ENCODE peak calls at places on chromosomes 11 and 22, in seven cellular contexts. U, F, I, L, C, O and Q are unnamed samples.
A peak's percentile ranks its signal among the peaks of the same experiment; 100 is the strongest.

GRCh38 chr11:1368966-1369365 is 20.8 kb upstream of the BRSK2 start:
- DNase-seq in U (no peak), O (no peak), L (no peak), C (no peak), I (no peak), F (no peak), Q (no peak)

GRCh38 chr11:117835576-117835975 is 11.0 kb upstream of the FXYD2 start:
- DNase-seq in L (no peak), U (no peak), F (no peak), C (no peak), O (peak; percentile 34), I (no peak), Q (no peak)

GRCh38 chr11:82536706-82537105 is 197.0 kb downstream of the FAM181B start:
- DNase-seq in I (no peak), C (no peak), O (no peak), U (no peak), L (no peak), F (no peak), Q (peak; percentile 78)

GRCh38 chr11:122872046-122872445 is 10.5 kb upstream of the JHY start:
- DNase-seq in C (no peak), F (peak; percentile 53), L (no peak), U (no peak), O (no peak), I (no peak), Q (no peak)

GRCh38 chr11:118873804-118874203 is 9.9 kb upstream of the CXCR5 start:
- DNase-seq in O (no peak), U (no peak), C (no peak), I (no peak), L (no peak), F (no peak), Q (no peak)

GRCh38 chr22:37231406-37232139 is 12.5 kb downstream of the RAC2 start:
- DNase-seq in I (no peak), L (no peak), U (no peak), C (no peak), O (peak; percentile 58), F (no peak), Q (no peak)

GRCh38 chr11:113773092-113773415 is 438 bp downstream of the ZW10 start:
- DNase-seq in U (no peak), F (peak; percentile 33), I (no peak), L (no peak), C (no peak), O (no peak), Q (peak; percentile 18)

GRCh38 chr11:134394311-134394710 is 17.7 kb downstream of the B3GAT1 start:
- DNase-seq in L (no peak), U (no peak), I (no peak), C (no peak), O (no peak), F (no peak), Q (no peak)

GRCh38 chr11:132992838-132993680 is 539.2 kb downstream of the OPCML start:
- DNase-seq in U (no peak), I (no peak), C (no peak), L (no peak), F (no peak), O (no peak), Q (no peak)
- TF ChIP-seq CTCF in U (no peak), I (no peak), C (peak; percentile 23), L (no peak), F (no peak), O (no peak), Q (no peak)

GRCh38 chr11:70758206-70758605 is 359.9 kb downstream of the CTTN start:
- DNase-seq in F (no peak), U (no peak), I (no peak), C (no peak), O (peak; percentile 50), L (no peak), Q (no peak)

GRCh38 chr11:70756756-70757155 is 358.4 kb downstream of the CTTN start:
- DNase-seq in I (no peak), O (no peak), F (no peak), U (no peak), L (no peak), C (no peak), Q (no peak)

GRCh38 chr11:70755410-70756158 is 357.3 kb downstream of the CTTN start:
- DNase-seq in F (peak; percentile 85), O (peak; percentile 88), I (peak; percentile 73), L (no peak), U (peak; percentile 84), C (peak; percentile 44), Q (peak; percentile 26)

GRCh38 chr11:70757241-70757640 is 358.9 kb downstream of the CTTN start:
- DNase-seq in F (no peak), U (no peak), O (no peak), L (no peak), C (no peak), I (no peak), Q (no peak)

GRCh38 chr11:70756341-70756740 is 358.0 kb downstream of the CTTN start:
- DNase-seq in O (no peak), L (no peak), F (no peak), U (no peak), I (no peak), C (no peak), Q (no peak)
- H3K36me3 ChIP-seq in O (no peaks in the 10 kb centered on the region), L (no peaks in the 10 kb centered on the region), F (no peaks in the 10 kb centered on the region), U (no peaks in the 10 kb centered on the region), I (no peaks in the 10 kb centered on the region), C (no peaks in the 10 kb centered on the region), Q (no peaks in the 10 kb centered on the region)

GRCh38 chr11:129947474-129947873 is 52.1 kb upstream of the NFRKB start:
- DNase-seq in F (no peak), I (no peak), L (no peak), C (no peak), U (no peak), O (no peak), Q (no peak)
- TF ChIP-seq CTCF in F (peak; percentile 29), I (no peak), L (no peak), C (no peak), U (no peak), O (no peak), Q (no peak)

DNA sequence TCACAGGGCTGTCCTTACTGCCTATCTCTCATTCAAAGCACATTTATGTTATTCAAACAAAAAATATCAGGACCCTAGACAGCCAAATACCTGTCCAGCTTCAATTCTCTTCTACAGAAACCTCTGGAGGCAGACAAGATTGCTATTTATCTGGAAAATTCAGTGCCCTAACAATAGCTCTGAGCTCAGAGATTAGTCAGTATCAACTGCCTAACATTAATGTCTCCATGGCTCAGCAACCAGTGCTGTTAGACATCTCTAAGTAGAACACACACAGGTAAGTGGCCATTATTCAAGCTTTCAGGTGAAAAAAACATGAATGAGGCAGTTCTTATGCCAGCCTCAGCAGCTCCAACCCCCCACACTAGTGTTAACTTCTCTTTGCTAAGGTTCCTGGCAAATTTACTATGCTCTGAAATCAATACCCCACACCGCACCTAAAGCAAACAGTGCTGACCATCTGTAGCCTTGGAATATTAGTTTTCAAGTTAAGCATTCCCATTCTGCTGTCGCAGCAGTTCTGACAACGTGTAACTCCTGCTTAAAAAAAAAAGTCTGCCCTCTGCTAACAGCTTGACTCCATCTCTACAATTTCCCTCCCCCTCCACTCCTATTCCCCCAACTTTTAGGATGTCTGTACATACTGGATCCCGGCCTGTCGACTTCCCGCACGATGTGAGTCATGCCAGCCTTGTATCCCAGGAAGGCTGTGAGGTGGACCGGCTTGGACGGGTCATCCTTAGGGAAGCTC is 1.5 kb downstream of the RPL3 start:
- DNase-seq in I (no peak), U (no peak), C (no peak), O (no peak), F (no peak), L (no peak), Q (peak; percentile 50)
- H3K36me3 ChIP-seq in I (peaks cover 53% of the 10 kb centered on the region), U (peaks cover 56% of the 10 kb centered on the region), C (peaks cover 4% of the 10 kb centered on the region), O (peaks cover 53% of the 10 kb centered on the region), F (peaks cover 57% of the 10 kb centered on the region), L (peaks cover 55% of the 10 kb centered on the region), Q (peaks cover 46% of the 10 kb centered on the region)

GRCh38 chr22:31944700-31945477 is 554 bp downstream of the YWHAH start:
- DNase-seq in C (peak; percentile 33), L (no peak), U (no peak), F (peak; percentile 17), O (peak; percentile 83), I (peak; percentile 65), Q (no peak)
- TF ChIP-seq CTCF in C (no peak), L (no peak), U (no peak), F (no peak), O (peak; percentile 10), I (no peak), Q (peak; percentile 13)